ENCODE peak calls at places on chromosomes 13 and 19, in nine cellular contexts. H is tibial artery; G is ovary; A is transverse colon; F is HCT116; V is lower lobe of right lung; B is gastrocnemius medialis; D is naive thymus-derived CD4-positive, alpha-beta T cell; I is GM23248. P is an unnamed sample. For H3K27me3, the result is how much of the 10 kb centered on the place peaks cover.

GRCh38 chr13:73060251-73061160 is 1.7 kb downstream of the KLF5 start:
- DNase-seq in B (peak), I (peak), D (peak), F (no peak), A (no peak), H (no peak), V (no peak), G (peak), P (peak)

GRCh38 chr13:26011996-26012688 is 39.7 kb downstream of the SHISA2 start:
- DNase-seq in G (no peak), A (no peak), F (no peak), D (peak), B (no peak), H (no peak), V (no peak), I (peak), P (no peak)

GRCh38 chr13:30142502-30143211 is 164.7 kb downstream of the KATNAL1 start:
- DNase-seq in I (peak), D (no peak), V (no peak), A (peak), G (peak), H (no peak), F (peak), B (no peak), P (no peak)

GRCh38 chr19:4172861-4173473 is 9.4 kb downstream of the SIRT6 start:
- DNase-seq in B (no peak), V (peak), A (peak), D (peak), I (peak), G (peak), H (no peak), F (no peak), P (no peak)

GRCh38 chr19:55619264-55619663 is 5.1 kb downstream of the ZNF784 start:
- DNase-seq in I (peak), D (no peak), H (no peak), B (no peak), A (no peak), V (no peak), G (no peak), F (no peak), P (no peak)

GRCh38 chr19:29446331-29446730 is 79.5 kb upstream of the VSTM2B start:
- DNase-seq in H (no peak), B (no peak), I (no peak), A (no peak), V (no peak), D (no peak), F (no peak), G (no peak), P (no peak)

GRCh38 chr13:51717786-51718398 is 86.1 kb downstream of the DHRS12 start:
- DNase-seq in H (no peak), G (no peak), D (no peak), I (peak), A (no peak), V (no peak), F (no peak), B (no peak), P (no peak)

GRCh38 chr19:38812004-38812840 is 523 bp downstream of the LGALS4 start:
- DNase-seq in F (no peak), B (no peak), G (no peak), A (no peak), D (no peak), I (no peak), V (peak), H (no peak), P (no peak)

GRCh38 chr13:23658929-23659541 is 88.8 kb downstream of the TNFRSF19 start:
- DNase-seq in F (no peak), G (no peak), D (no peak), I (no peak), H (no peak), B (no peak), A (peak), V (no peak), P (no peak)

GRCh38 chr19:8081569-8082550 is 29.3 kb downstream of the CCL25 start:
- DNase-seq in G (no peak), F (no peak), A (no peak), D (no peak), B (no peak), V (no peak), H (no peak), I (no peak), P (no peak)

GRCh38 chr13:61935710-61936109 is 520.1 kb upstream of the PCDH20 start:
- DNase-seq in G (no peak), B (no peak), H (no peak), D (no peak), V (no peak), F (no peak), A (no peak), I (no peak), P (no peak)

GRCh38 chr13:59677966-59678814 is 485.5 kb downstream of the DIAPH3 start:
- DNase-seq in G (no peak), H (no peak), I (peak), D (no peak), A (no peak), V (no peak), B (no peak), F (peak), P (no peak)

GRCh38 chr13:21986602-21987001 is 315.7 kb downstream of the FGF9 start:
- DNase-seq in D (no peak), I (peak), V (no peak), F (no peak), G (no peak), A (peak), H (peak), B (peak), P (no peak)

GRCh38 chr13:83117046-83117445 is 765.2 kb downstream of the SLITRK1 start:
- DNase-seq in D (no peak), G (no peak), A (no peak), I (no peak), B (no peak), F (no peak), V (no peak), H (no peak), P (no peak)

GRCh38 chr19:38685666-38686529 is 38.4 kb downstream of the ACTN4 start:
- DNase-seq in H (no peak), V (no peak), I (peak), D (no peak), G (no peak), F (peak), B (no peak), A (no peak), P (no peak)

GRCh38 chr19:51020988-51021651 is 1.6 kb upstream of the KLK10 start:
- DNase-seq in G (no peak), V (no peak), H (no peak), D (peak), B (no peak), F (no peak), A (no peak), I (peak), P (peak)

GRCh38 chr19:46631481-46631880 is 4.5 kb downstream of the GNG8 start:
- DNase-seq in I (peak), H (no peak), F (no peak), B (no peak), D (no peak), G (no peak), V (no peak), A (no peak), P (no peak)

DNA sequence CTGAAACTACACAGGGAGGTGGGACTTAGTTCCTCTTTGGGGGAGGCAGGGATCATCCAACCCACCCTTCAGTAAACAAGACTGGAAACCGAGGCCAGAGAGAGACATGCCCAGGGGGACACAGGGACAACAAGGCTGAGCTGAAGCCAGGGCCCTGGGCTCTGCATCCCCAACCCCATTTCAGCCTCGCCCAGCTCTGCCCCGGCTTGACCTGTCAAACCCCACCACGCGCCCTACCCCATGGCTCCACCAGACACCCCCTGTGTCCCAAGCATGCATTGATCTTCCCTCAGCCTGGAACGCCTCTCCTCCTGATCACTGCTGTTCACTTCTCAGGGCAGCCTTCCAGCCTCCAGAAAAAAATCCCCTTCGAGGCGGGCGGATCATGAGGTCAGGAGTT is 2.0 kb upstream of the APC2 start:
- DNase-seq in A (no peak), G (no peak), B (no peak), F (no peak), H (no peak), I (no peak), V (no peak), D (no peak), P (no peak)
- H3K27me3 ChIP-seq in A (half or more), G (under half), B (half or more), F (under half), H (under half), I (under half), V (half or more), D (under half), P (under half)

GRCh38 chr13:27955192-27955591 is 13.9 kb downstream of the CDX2 start:
- DNase-seq in A (no peak), V (no peak), F (no peak), G (no peak), I (no peak), D (no peak), H (no peak), B (no peak), P (no peak)

GRCh38 chr13:27952931-27953670 is 16.0 kb downstream of the CDX2 start:
- DNase-seq in I (no peak), G (no peak), H (no peak), D (no peak), A (peak), F (no peak), B (no peak), V (no peak), P (no peak)

GRCh38 chr13:27953671-27954405 is 15.3 kb downstream of the CDX2 start:
- DNase-seq in D (peak), V (peak), F (peak), H (no peak), B (no peak), I (peak), A (peak), G (peak), P (peak)

GRCh38 chr13:27956576-27957300 is 12.4 kb downstream of the CDX2 start:
- DNase-seq in A (no peak), F (no peak), H (no peak), D (no peak), B (no peak), G (no peak), V (no peak), I (no peak), P (no peak)

GRCh38 chr13:27954406-27954851 is 14.7 kb downstream of the CDX2 start:
- DNase-seq in A (peak), G (no peak), I (peak), B (no peak), V (no peak), D (no peak), F (no peak), H (no peak), P (no peak)
- H3K4me3 ChIP-seq in A (peak), G (peak), I (peak), B (peak), V (peak), D (peak), F (peak), H (peak), P (peak)

GRCh38 chr19:17687857-17688784 is at the start of gene UNC13A:
- DNase-seq in F (no peak), D (peak), B (no peak), H (no peak), G (peak), V (peak), A (peak), I (peak), P (peak)
- H3K27me3 ChIP-seq in F (under half), D (under half), B (half or more), H (under half), G (under half), V (half or more), A (half or more), I (under half), P (under half)

GRCh38 chr19:41328157-41328817 is 18.3 kb downstream of the CCDC97 start:
- DNase-seq in A (no peak), B (no peak), F (no peak), G (no peak), I (no peak), H (no peak), V (no peak), D (no peak), P (no peak)

GRCh38 chr19:41330476-41330875 is 20.5 kb downstream of the CCDC97 start:
- DNase-seq in A (no peak), I (no peak), F (no peak), B (no peak), V (no peak), D (no peak), H (no peak), G (no peak), P (no peak)

GRCh38 chr19:41327076-41327475 is 17.1 kb downstream of the CCDC97 start:
- DNase-seq in A (no peak), V (no peak), B (no peak), I (no peak), H (no peak), D (peak), F (no peak), G (no peak), P (no peak)

GRCh38 chr19:41327499-41328156 is 17.7 kb downstream of the CCDC97 start:
- DNase-seq in D (peak), B (peak), F (no peak), H (peak), A (peak), G (peak), I (peak), V (peak), P (no peak)

GRCh38 chr19:41328818-41329220 is 18.8 kb downstream of the CCDC97 start:
- DNase-seq in F (no peak), I (no peak), B (no peak), A (no peak), D (no peak), G (no peak), V (no peak), H (no peak), P (no peak)
- H3K4me3 ChIP-seq in F (no peak), I (no peak), B (no peak), A (no peak), D (peak), G (no peak), V (peak), H (no peak), P (no peak)

DNA sequence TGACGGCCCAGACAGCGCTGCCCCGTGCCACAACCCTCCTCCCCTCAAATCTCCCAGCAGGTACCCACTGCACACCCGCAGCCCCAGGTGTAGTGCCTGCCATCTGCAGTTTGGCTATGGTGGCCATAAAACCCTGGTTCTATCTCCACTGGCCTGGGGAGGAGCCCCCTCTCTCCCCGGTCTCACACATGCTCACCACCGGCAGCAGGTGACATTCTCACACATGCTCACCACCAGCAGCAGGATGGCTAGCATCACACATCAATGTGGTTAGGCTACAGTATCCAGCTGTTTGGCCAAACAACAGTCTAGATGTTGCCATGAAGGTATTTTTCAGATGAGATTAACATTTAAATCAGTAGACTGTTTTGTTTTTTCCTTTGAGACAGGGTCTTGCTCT is 31.2 kb downstream of the ELL start:
- DNase-seq in D (no peak), F (no peak), H (no peak), G (no peak), V (no peak), B (no peak), A (no peak), I (no peak), P (no peak)
- H3K27me3 ChIP-seq in D (under half), F (under half), H (under half), G (under half), V (under half), B (under half), A (under half), I (under half), P (under half)

P was measured in dorsolateral prefrontal cortex.